ENCODE peak calls at places on chromosomes 7 and 10, in eight cellular contexts. One of them, this sample, is unnamed.

GRCh38 chr7:112763996-112764395 is 26.2 kb downstream of the TMEM168 start:
- DNase-seq in ovary: no peak
- DNase-seq in esophagus squamous epithelium: no peak
- DNase-seq in body of pancreas: no peak
- DNase-seq in IMR-90: no peak
- DNase-seq in tibial artery: no peak
- DNase-seq in pancreas: no peak
- DNase-seq in PC-9: no peak
- DNase-seq in this sample: no peak

GRCh38 chr7:149859369-149859768 is 14.4 kb upstream of the ATP6V0E2 start:
- DNase-seq in PC-9: no peak
- DNase-seq in pancreas: no peak
- DNase-seq in ovary: no peak
- DNase-seq in tibial artery: no peak
- DNase-seq in body of pancreas: no peak
- DNase-seq in esophagus squamous epithelium: no peak
- DNase-seq in IMR-90: no peak
- DNase-seq in this sample: no peak

GRCh38 chr10:81920213-81920829 is 45.3 kb downstream of the NRG3 start:
- DNase-seq in pancreas: no peak
- DNase-seq in ovary: no peak
- DNase-seq in IMR-90: no peak
- DNase-seq in body of pancreas: no peak
- DNase-seq in esophagus squamous epithelium: no peak
- DNase-seq in tibial artery: no peak
- DNase-seq in PC-9: peak; percentile 4
- DNase-seq in this sample: no peak

GRCh38 chr7:131895541-131896173 is 339.2 kb upstream of the PODXL start:
- DNase-seq in IMR-90: peak; percentile 70
- DNase-seq in PC-9: no peak
- DNase-seq in esophagus squamous epithelium: no peak
- DNase-seq in tibial artery: no peak
- DNase-seq in pancreas: no peak
- DNase-seq in body of pancreas: no peak
- DNase-seq in ovary: no peak
- DNase-seq in this sample: no peak

GRCh38 chr7:100428199-100428966 is at the start of gene ZCWPW1:
- DNase-seq in tibial artery: peak; percentile 98
- DNase-seq in esophagus squamous epithelium: peak; percentile 90
- DNase-seq in pancreas: peak; percentile 94
- DNase-seq in PC-9: peak; percentile 98
- DNase-seq in body of pancreas: peak; percentile 96
- DNase-seq in IMR-90: peak; percentile 97
- DNase-seq in ovary: peak; percentile 97
- DNase-seq in this sample: peak; percentile 95

GRCh38 chr10:126421745-126422144 is 33.5 kb upstream of the ADAM12 start:
- DNase-seq in pancreas: no peak
- DNase-seq in ovary: no peak
- DNase-seq in tibial artery: no peak
- DNase-seq in IMR-90: peak; percentile 90
- DNase-seq in PC-9: peak; percentile 46
- DNase-seq in body of pancreas: no peak
- DNase-seq in esophagus squamous epithelium: no peak
- DNase-seq in this sample: no peak

GRCh38 chr7:22194633-22195273 is 162.2 kb downstream of the RAPGEF5 start:
- DNase-seq in IMR-90: no peak
- DNase-seq in body of pancreas: peak; percentile 30
- DNase-seq in tibial artery: no peak
- DNase-seq in ovary: no peak
- DNase-seq in PC-9: no peak
- DNase-seq in esophagus squamous epithelium: no peak
- DNase-seq in pancreas: no peak
- DNase-seq in this sample: no peak

GRCh38 chr7:158139499-158139898 is 448.1 kb downstream of the PTPRN2 start:
- DNase-seq in PC-9: no peak
- DNase-seq in ovary: no peak
- DNase-seq in tibial artery: no peak
- DNase-seq in esophagus squamous epithelium: no peak
- DNase-seq in IMR-90: no peak
- DNase-seq in body of pancreas: no peak
- DNase-seq in pancreas: no peak
- DNase-seq in this sample: no peak

GRCh38 chr7:127897704-127898454 is 133.4 kb downstream of the LRRC4 start:
- DNase-seq in pancreas: no peak
- DNase-seq in body of pancreas: no peak
- DNase-seq in tibial artery: no peak
- DNase-seq in IMR-90: peak; percentile 62
- DNase-seq in PC-9: no peak
- DNase-seq in esophagus squamous epithelium: no peak
- DNase-seq in ovary: no peak
- DNase-seq in this sample: no peak

GRCh38 chr10:88682491-88682890 is 18.2 kb downstream of the LIPF start:
- DNase-seq in PC-9: no peak
- DNase-seq in ovary: no peak
- DNase-seq in tibial artery: no peak
- DNase-seq in esophagus squamous epithelium: no peak
- DNase-seq in pancreas: no peak
- DNase-seq in body of pancreas: no peak
- DNase-seq in IMR-90: no peak
- DNase-seq in this sample: no peak

GRCh38 chr7:95691464-95691863 is 80.9 kb upstream of the DYNC1I1 start:
- DNase-seq in PC-9: no peak
- DNase-seq in esophagus squamous epithelium: no peak
- DNase-seq in body of pancreas: no peak
- DNase-seq in pancreas: no peak
- DNase-seq in IMR-90: no peak
- DNase-seq in ovary: no peak
- DNase-seq in tibial artery: no peak
- DNase-seq in this sample: peak; percentile 66

GRCh38 chr7:1592299-1592842 is 22.5 kb upstream of the PSMG3 start:
- DNase-seq in pancreas: no peak
- DNase-seq in esophagus squamous epithelium: no peak
- DNase-seq in body of pancreas: no peak
- DNase-seq in tibial artery: no peak
- DNase-seq in ovary: no peak
- DNase-seq in PC-9: no peak
- DNase-seq in IMR-90: no peak
- DNase-seq in this sample: no peak

GRCh38 chr7:25714013-25714412 is 438.0 kb upstream of the NFE2L3 start:
- DNase-seq in pancreas: no peak
- DNase-seq in tibial artery: no peak
- DNase-seq in ovary: no peak
- DNase-seq in esophagus squamous epithelium: no peak
- DNase-seq in PC-9: no peak
- DNase-seq in IMR-90: no peak
- DNase-seq in body of pancreas: no peak
- DNase-seq in this sample: no peak

GRCh38 chr7:25710954-25711353 is 441.0 kb upstream of the NFE2L3 start:
- DNase-seq in pancreas: no peak
- DNase-seq in esophagus squamous epithelium: no peak
- DNase-seq in ovary: no peak
- DNase-seq in PC-9: no peak
- DNase-seq in tibial artery: no peak
- DNase-seq in body of pancreas: no peak
- DNase-seq in IMR-90: no peak
- DNase-seq in this sample: no peak

GRCh38 chr7:25716421-25716820 is 435.6 kb upstream of the NFE2L3 start:
- DNase-seq in body of pancreas: no peak
- DNase-seq in ovary: no peak
- DNase-seq in PC-9: no peak
- DNase-seq in IMR-90: peak; percentile 0
- DNase-seq in tibial artery: no peak
- DNase-seq in esophagus squamous epithelium: no peak
- DNase-seq in pancreas: no peak
- DNase-seq in this sample: no peak

GRCh38 chr7:25711940-25712339 is 440.1 kb upstream of the NFE2L3 start:
- DNase-seq in body of pancreas: no peak
- DNase-seq in tibial artery: no peak
- DNase-seq in pancreas: no peak
- DNase-seq in PC-9: no peak
- DNase-seq in esophagus squamous epithelium: no peak
- DNase-seq in ovary: no peak
- DNase-seq in IMR-90: no peak
- DNase-seq in this sample: no peak

GRCh38 chr7:25712500-25712899 is 439.5 kb upstream of the NFE2L3 start:
- DNase-seq in PC-9: no peak
- DNase-seq in ovary: no peak
- DNase-seq in pancreas: no peak
- DNase-seq in IMR-90: no peak
- DNase-seq in body of pancreas: no peak
- DNase-seq in esophagus squamous epithelium: no peak
- DNase-seq in tibial artery: no peak
- DNase-seq in this sample: no peak
- H3K4me1 ChIP-seq in PC-9: no peaks in the 10 kb centered on the region
- H3K4me1 ChIP-seq in ovary: peaks cover 5% of the 10 kb centered on the region
- H3K4me1 ChIP-seq in pancreas: no peaks in the 10 kb centered on the region
- H3K4me1 ChIP-seq in IMR-90: no peaks in the 10 kb centered on the region
- H3K4me1 ChIP-seq in body of pancreas: no peaks in the 10 kb centered on the region
- H3K4me1 ChIP-seq in esophagus squamous epithelium: peaks cover 11% of the 10 kb centered on the region
- H3K4me1 ChIP-seq in tibial artery: no peaks in the 10 kb centered on the region
- H3K4me1 ChIP-seq in this sample: no peaks in the 10 kb centered on the region

DNA sequence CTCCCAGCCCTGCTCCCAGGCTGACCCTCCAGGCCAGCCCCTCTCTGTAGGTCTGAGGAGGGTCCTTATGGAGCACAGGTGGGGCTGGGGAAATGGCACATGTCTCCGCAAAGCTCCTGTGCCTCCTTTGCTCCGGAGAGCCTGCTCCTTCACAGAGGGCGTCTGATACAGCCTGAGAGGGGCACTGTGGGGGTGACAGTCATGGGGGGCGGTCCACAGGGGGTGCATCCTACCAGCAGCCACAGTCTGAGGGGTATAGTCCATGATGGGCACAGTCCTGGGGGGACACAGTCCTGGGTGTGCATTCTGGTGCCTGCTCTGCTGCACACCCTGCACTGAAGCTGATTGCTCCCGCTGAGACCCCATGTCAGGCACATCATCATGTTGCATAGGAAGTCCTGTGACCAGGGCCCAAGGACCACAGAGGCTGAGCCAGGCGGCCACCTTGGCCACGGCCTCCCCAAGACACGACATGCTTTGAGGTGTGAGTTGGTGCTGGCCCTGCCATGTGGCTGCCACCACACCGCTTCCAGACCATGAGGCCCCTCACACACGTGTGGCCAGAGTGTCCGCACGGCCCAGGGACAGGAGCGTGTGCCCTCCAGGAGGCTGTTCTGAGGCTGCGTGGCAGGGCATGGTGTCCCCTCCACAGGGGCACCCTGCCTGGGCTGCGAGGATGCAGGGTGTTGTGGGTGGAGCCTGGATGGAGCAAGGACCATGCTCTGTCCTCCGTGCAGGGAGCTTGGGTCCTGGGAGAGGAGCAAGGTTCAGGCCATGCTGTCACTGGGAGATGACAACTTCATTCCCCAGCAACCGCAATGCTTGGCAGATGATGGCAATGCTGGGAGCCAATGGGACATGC is 59.2 kb downstream of the PWWP2B start:
- DNase-seq in pancreas: no peak
- DNase-seq in esophagus squamous epithelium: no peak
- DNase-seq in tibial artery: peak; percentile 53
- DNase-seq in IMR-90: no peak
- DNase-seq in body of pancreas: no peak
- DNase-seq in PC-9: no peak
- DNase-seq in ovary: no peak
- DNase-seq in this sample: no peak
- H3K4me1 ChIP-seq in pancreas: peaks cover 29% of the 10 kb centered on the region
- H3K4me1 ChIP-seq in esophagus squamous epithelium: peaks cover 54% of the 10 kb centered on the region
- H3K4me1 ChIP-seq in tibial artery: no peaks in the 10 kb centered on the region
- H3K4me1 ChIP-seq in IMR-90: peaks cover 2% of the 10 kb centered on the region
- H3K4me1 ChIP-seq in body of pancreas: peaks cover 49% of the 10 kb centered on the region
- H3K4me1 ChIP-seq in PC-9: peaks cover 10% of the 10 kb centered on the region
- H3K4me1 ChIP-seq in ovary: peaks cover 9% of the 10 kb centered on the region
- H3K4me1 ChIP-seq in this sample: peaks cover 3% of the 10 kb centered on the region

GRCh38 chr10:80170026-80170425 is 35.3 kb downstream of the ANXA11 start:
- DNase-seq in IMR-90: no peak
- DNase-seq in tibial artery: no peak
- DNase-seq in esophagus squamous epithelium: no peak
- DNase-seq in PC-9: no peak
- DNase-seq in pancreas: no peak
- DNase-seq in ovary: no peak
- DNase-seq in body of pancreas: no peak
- DNase-seq in this sample: no peak
- H3K4me1 ChIP-seq in IMR-90: peaks cover 16% of the 10 kb centered on the region
- H3K4me1 ChIP-seq in tibial artery: no peaks in the 10 kb centered on the region
- H3K4me1 ChIP-seq in esophagus squamous epithelium: peaks cover 91% of the 10 kb centered on the region
- H3K4me1 ChIP-seq in PC-9: peaks cover 64% of the 10 kb centered on the region
- H3K4me1 ChIP-seq in pancreas: no peaks in the 10 kb centered on the region
- H3K4me1 ChIP-seq in ovary: no peaks in the 10 kb centered on the region
- H3K4me1 ChIP-seq in body of pancreas: no peaks in the 10 kb centered on the region
- H3K4me1 ChIP-seq in this sample: peaks cover 16% of the 10 kb centered on the region

GRCh38 chr7:45076946-45077345 is 11.8 kb downstream of the NACAD start:
- DNase-seq in pancreas: no peak
- DNase-seq in PC-9: no peak
- DNase-seq in tibial artery: peak; percentile 57
- DNase-seq in body of pancreas: no peak
- DNase-seq in IMR-90: no peak
- DNase-seq in esophagus squamous epithelium: no peak
- DNase-seq in ovary: no peak
- DNase-seq in this sample: no peak
- H3K4me1 ChIP-seq in pancreas: no peaks in the 10 kb centered on the region
- H3K4me1 ChIP-seq in PC-9: peaks cover 10% of the 10 kb centered on the region
- H3K4me1 ChIP-seq in tibial artery: no peaks in the 10 kb centered on the region
- H3K4me1 ChIP-seq in body of pancreas: no peaks in the 10 kb centered on the region
- H3K4me1 ChIP-seq in IMR-90: no peaks in the 10 kb centered on the region
- H3K4me1 ChIP-seq in esophagus squamous epithelium: peaks cover 20% of the 10 kb centered on the region
- H3K4me1 ChIP-seq in ovary: no peaks in the 10 kb centered on the region
- H3K4me1 ChIP-seq in this sample: no peaks in the 10 kb centered on the region

GRCh38 chr10:24720096-24720495 is 3.6 kb downstream of the ARHGAP21 start:
- DNase-seq in tibial artery: no peak
- DNase-seq in body of pancreas: no peak
- DNase-seq in ovary: no peak
- DNase-seq in PC-9: no peak
- DNase-seq in esophagus squamous epithelium: no peak
- DNase-seq in IMR-90: no peak
- DNase-seq in pancreas: no peak
- DNase-seq in this sample: no peak
- H3K4me1 ChIP-seq in tibial artery: no peaks in the 10 kb centered on the region
- H3K4me1 ChIP-seq in body of pancreas: peaks cover 53% of the 10 kb centered on the region
- H3K4me1 ChIP-seq in ovary: peaks cover 18% of the 10 kb centered on the region
- H3K4me1 ChIP-seq in PC-9: peaks cover 44% of the 10 kb centered on the region
- H3K4me1 ChIP-seq in esophagus squamous epithelium: peaks cover 75% of the 10 kb centered on the region
- H3K4me1 ChIP-seq in IMR-90: peaks cover 17% of the 10 kb centered on the region
- H3K4me1 ChIP-seq in pancreas: peaks cover 5% of the 10 kb centered on the region
- H3K4me1 ChIP-seq in this sample: peaks cover 30% of the 10 kb centered on the region

This sample was measured in RWPE2.